ENCODE peak calls at places on chromosomes 2 and 18, in four cellular contexts. Z, M, N and W are unnamed samples. For H3K27me3, the result is how much of the 10 kb centered on the place peaks cover.

GRCh38 chr2:15809504-15809903 is 130.8 kb upstream of the MYCN start:
- DNase-seq in Z (no peak), M (no peak), N (no peak), W (no peak)

GRCh38 chr2:181546086-181546485 is 88.9 kb downstream of the ITGA4 start:
- DNase-seq in Z (no peak), M (no peak), N (no peak), W (no peak)

GRCh38 chr2:64491426-64491825 is 32.7 kb upstream of the AFTPH start:
- DNase-seq in Z (no peak), M (no peak), N (no peak), W (no peak)

GRCh38 chr2:86775323-86775722 is 15.4 kb downstream of the CD8A start:
- DNase-seq in Z (no peak), M (no peak), N (no peak), W (no peak)

GRCh38 chr18:51070545-51070944 is 40.5 kb downstream of the SMAD4 start:
- DNase-seq in Z (no peak), M (no peak), N (no peak), W (no peak)

GRCh38 chr2:216404010-216404618 is 8.2 kb upstream of the SMARCAL1 start:
- DNase-seq in Z (no peak), M (peak), N (peak), W (no peak)

GRCh38 chr2:235515821-235516220 is 22.0 kb downstream of the AGAP1 start:
- DNase-seq in Z (no peak), M (no peak), N (no peak), W (no peak)

GRCh38 chr2:8684421-8684884 is 2.6 kb downstream of the ID2 start:
- DNase-seq in Z (no peak), M (no peak), N (peak), W (no peak)

GRCh38 chr18:32771871-32772499 is 838 bp downstream of the KLHL14 start:
- DNase-seq in Z (no peak), M (no peak), N (no peak), W (peak)

GRCh38 chr18:58045265-58046086 is 1.4 kb downstream of the NEDD4L start:
- DNase-seq in Z (no peak), M (no peak), N (peak), W (no peak)

GRCh38 chr2:160582481-160583161 is 89.0 kb upstream of the RBMS1 start:
- DNase-seq in Z (no peak), M (no peak), N (no peak), W (no peak)

GRCh38 chr2:43116988-43117387 is 109.4 kb downstream of the ZFP36L2 start:
- DNase-seq in Z (no peak), M (no peak), N (no peak), W (peak)

GRCh38 chr2:11102956-11103860 is 52.1 kb upstream of the SLC66A3 start:
- DNase-seq in Z (no peak), M (no peak), N (no peak), W (no peak)

GRCh38 chr18:77056399-77057015 is 76.1 kb downstream of the MBP start:
- DNase-seq in Z (peak), M (no peak), N (peak), W (no peak)

GRCh38 chr2:201789395-201789794 is 8.7 kb upstream of the ALS2 start:
- DNase-seq in Z (no peak), M (no peak), N (no peak), W (no peak)

GRCh38 chr2:86231680-86232372 is 32.6 kb downstream of the MRPL35 start:
- DNase-seq in Z (no peak), M (no peak), N (no peak), W (peak)

DNA sequence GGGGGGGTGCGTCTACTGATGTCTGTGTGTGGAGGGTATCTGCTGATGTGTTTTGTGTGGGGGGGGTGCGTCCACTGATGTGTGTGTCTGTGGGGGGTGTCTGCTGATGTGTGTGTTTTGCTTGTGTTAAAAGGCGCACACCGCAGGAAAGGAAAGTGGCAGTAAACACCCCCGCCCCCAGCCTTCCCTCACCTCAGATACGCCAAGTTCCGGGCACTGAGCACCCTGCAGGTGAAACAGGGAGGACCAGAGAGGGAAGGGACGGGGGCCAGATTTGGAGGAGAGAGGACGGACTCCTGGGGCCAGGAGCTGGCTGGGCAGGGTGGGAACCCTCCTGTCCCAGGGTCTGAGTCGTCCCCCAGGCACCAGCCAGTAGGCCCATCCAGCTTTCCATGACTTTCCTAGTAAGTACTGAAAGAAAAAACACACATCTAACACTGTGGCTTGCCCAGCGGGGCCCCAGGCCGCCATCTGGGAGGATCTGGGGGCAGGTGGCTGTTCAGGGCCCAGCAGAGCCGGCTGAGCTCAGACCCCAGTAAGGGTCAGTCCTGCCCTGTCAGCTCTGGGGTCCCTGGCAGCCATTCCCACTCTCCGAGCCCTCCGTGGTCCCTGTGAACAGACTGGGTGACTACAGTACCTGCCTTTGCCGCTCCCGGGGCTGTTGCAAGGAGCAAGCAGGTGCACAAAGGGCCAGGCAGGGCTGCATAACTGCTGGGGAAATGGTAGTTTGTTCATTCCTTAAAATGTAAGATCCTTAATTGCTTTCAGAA is 126.9 kb downstream of the NFATC1 start:
- DNase-seq in Z (peak), M (no peak), N (no peak), W (peak)
- TF ChIP-seq POLR2AphosphoS5 in Z (no peak), M (no peak), N (no peak), W (no peak)

GRCh38 chr2:28956415-28956826 is 24.7 kb upstream of the TOGARAM2 start:
- DNase-seq in Z (peak), M (peak), N (peak), W (no peak)
- H3K4me3 ChIP-seq in Z (peak), M (peak), N (peak), W (no peak)

GRCh38 chr2:120442541-120442922 is 96.6 kb downstream of the INHBB start:
- DNase-seq in Z (no peak), M (no peak), N (no peak), W (no peak)
- H3K27me3 ChIP-seq in Z (under half), M (half or more), N (half or more), W (under half)

DNA sequence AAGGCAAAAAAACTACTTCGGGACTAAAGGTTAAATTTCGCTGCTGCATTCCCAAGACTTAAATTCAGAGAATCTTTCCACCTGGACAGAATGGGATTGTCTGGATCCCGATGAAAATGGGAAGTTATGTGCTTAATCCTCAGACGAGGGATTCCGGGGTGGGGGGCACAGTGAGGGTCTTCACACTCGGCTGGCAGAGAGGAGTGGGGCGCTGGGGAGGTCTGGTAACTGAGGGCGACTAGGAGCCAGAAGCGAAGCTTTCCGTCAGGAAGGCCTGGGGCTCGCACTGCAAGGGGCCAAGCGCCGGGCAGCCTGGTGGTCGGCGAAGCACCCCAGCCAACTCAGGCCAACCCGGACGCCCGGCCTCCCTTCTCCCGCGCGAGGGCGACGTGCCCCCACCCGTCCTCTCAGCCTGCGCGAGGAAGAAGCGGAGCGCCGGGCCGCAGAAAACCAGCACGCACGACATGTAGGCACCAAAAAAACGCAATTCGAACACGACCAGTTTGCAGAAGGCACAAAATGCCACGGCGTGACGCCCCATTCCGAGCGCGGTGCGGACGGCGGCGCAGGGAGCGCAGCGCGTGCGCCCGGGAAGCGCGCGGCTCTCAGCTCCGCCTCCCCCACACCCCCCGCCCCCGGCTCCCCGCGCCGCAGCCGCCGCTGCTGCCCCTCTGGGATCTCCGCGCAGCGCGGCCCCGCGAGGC is 188.1 kb downstream of the ZEB2 start:
- DNase-seq in Z (peak), M (peak), N (no peak), W (peak)
- TF ChIP-seq POLR2AphosphoS5 in Z (peak), M (peak), N (peak), W (no peak)

GRCh38 chr18:55603775-55604174 is 15.8 kb upstream of the TCF4 start:
- DNase-seq in Z (no peak), M (no peak), N (no peak), W (no peak)

GRCh38 chr18:55607763-55608162 is 19.8 kb upstream of the TCF4 start:
- DNase-seq in Z (no peak), M (no peak), N (no peak), W (no peak)

GRCh38 chr18:55609426-55609825 is 21.4 kb upstream of the TCF4 start:
- DNase-seq in Z (no peak), M (no peak), N (no peak), W (no peak)

DNA sequence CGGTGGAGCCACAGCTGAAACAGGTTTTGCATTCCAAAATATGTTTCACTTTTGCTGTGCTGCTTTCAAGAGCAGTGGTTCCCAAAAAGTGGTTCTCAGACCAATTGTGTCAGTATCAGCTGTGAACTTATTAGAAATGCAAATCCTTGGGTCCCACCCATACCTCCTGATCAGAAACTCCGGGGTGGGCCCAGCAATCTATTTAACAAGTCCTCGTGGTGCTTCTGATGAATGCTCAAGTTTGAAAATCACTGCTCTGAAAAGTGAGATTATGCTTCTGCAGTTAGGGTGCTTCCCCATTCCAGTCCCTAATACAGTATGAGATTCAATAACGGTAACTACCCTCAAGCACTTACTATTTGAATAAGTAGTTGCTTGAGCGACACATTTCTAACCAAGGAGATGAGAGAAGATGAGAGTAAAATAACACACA is 17.8 kb upstream of the TCF4 start:
- DNase-seq in Z (no peak), M (no peak), N (no peak), W (no peak)
- H3K4me3 ChIP-seq in Z (no peak), M (no peak), N (no peak), W (no peak)

DNA sequence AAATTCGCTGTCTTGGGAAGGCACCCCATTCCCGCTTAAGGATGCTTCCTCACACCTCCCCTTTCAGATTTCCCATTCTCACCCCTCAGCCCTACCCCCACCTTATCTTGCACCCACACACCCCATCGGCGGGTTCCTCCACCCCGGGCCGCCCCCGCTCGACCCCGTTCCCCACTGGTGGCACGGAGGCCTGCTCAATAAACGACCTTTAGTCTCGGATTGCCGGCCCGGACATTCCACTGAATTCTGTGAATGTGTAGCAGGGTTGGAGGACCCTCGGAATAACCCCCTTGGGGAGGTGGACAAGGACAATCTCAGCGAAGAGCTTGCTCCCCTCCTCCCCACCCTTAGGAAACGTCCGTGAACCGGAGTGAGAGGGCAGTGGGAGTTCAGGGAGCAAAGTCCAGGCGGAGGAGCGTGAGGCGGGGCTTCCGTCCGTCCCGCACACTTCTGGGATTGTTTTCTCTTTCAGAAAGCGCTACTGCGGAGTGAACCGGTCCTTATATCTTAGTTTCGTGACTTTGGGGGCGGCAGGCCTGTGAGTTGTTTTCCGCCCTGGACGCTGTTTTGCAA is 2.8 kb upstream of the LBX2 start:
- DNase-seq in Z (no peak), M (peak), N (peak), W (no peak)
- H3K27me3 ChIP-seq in Z (half or more), M (under half), N (under half), W (under half)

GRCh38 chr2:71700041-71700879 is 246.9 kb downstream of the DYSF start:
- DNase-seq in Z (no peak), M (no peak), N (no peak), W (peak)

GRCh38 chr2:71702071-71702970 is 249.0 kb downstream of the DYSF start:
- DNase-seq in Z (no peak), M (no peak), N (no peak), W (peak)

GRCh38 chr2:71702971-71703898 is 249.9 kb downstream of the DYSF start:
- DNase-seq in Z (no peak), M (no peak), N (no peak), W (no peak)

GRCh38 chr2:71699428-71699827 is 246.1 kb downstream of the DYSF start:
- DNase-seq in Z (no peak), M (no peak), N (no peak), W (no peak)

GRCh38 chr2:71700880-71701397 is 247.6 kb downstream of the DYSF start:
- DNase-seq in Z (no peak), M (no peak), N (peak), W (peak)
- TF ChIP-seq POLR2AphosphoS5 in Z (no peak), M (no peak), N (no peak), W (peak)